ENCODE peak calls at places on chromosomes 12 and 14, in ten cellular contexts. O, S, G, T, B, Y, H, D, Z and P are unnamed samples.

GRCh38 chr14:53411110-53411509 is 258.0 kb upstream of the DDHD1 start:
- DNase-seq in O (no peak), S (no peak), G (peak; percentile 94), T (no peak), B (no peak), Y (no peak), H (no peak), D (no peak), Z (no peak), P (no peak)

GRCh38 chr12:103050273-103050672 is 92.8 kb downstream of the ASCL1 start:
- DNase-seq in O (no peak), S (no peak), G (no peak), T (no peak), B (no peak), Y (no peak), H (no peak), D (no peak), Z (no peak), P (no peak)

GRCh38 chr14:95220663-95221231 is 63.4 kb upstream of the DICER1 start:
- DNase-seq in O (no peak), S (no peak), G (peak; percentile 87), T (no peak), B (no peak), Y (no peak), H (no peak), D (no peak), Z (no peak), P (no peak)

GRCh38 chr12:103278329-103278728 is 217.4 kb downstream of the C12orf42 start:
- DNase-seq in O (no peak), S (no peak), G (no peak), T (no peak), B (no peak), Y (no peak), H (no peak), D (no peak), Z (no peak), P (no peak)

GRCh38 chr12:122111070-122111750 is 32.7 kb downstream of the MLXIP start:
- DNase-seq in O (no peak), S (peak; percentile 69), G (no peak), T (no peak), B (no peak), Y (no peak), H (peak; percentile 83), D (no peak), Z (no peak), P (peak; percentile 71)

GRCh38 chr12:105167346-105167745 is 59.8 kb downstream of the WASHC4 start:
- DNase-seq in O (no peak), S (no peak), G (no peak), T (no peak), B (no peak), Y (no peak), H (no peak), D (no peak), Z (no peak), P (no peak)

GRCh38 chr14:65377576-65377975 is 35.0 kb upstream of the FUT8 start:
- DNase-seq in O (no peak), S (no peak), G (no peak), T (no peak), B (peak; percentile 27), Y (peak; percentile 36), H (no peak), D (no peak), Z (no peak), P (no peak)

GRCh38 chr14:64983439-64984310 is 3.0 kb upstream of the FNTB start:
- DNase-seq in O (peak; percentile 58), S (peak; percentile 43), G (peak; percentile 50), T (no peak), B (peak; percentile 50), Y (no peak), H (peak; percentile 51), D (no peak), Z (no peak), P (peak; percentile 33)

GRCh38 chr12:104651812-104652211 is 195.1 kb downstream of the CHST11 start:
- DNase-seq in O (no peak), S (no peak), G (no peak), T (no peak), B (no peak), Y (no peak), H (no peak), D (no peak), Z (no peak), P (no peak)

GRCh38 chr14:42222924-42223471 is 616.3 kb downstream of the LRFN5 start:
- DNase-seq in O (no peak), S (no peak), G (peak; percentile 82), T (no peak), B (no peak), Y (no peak), H (no peak), D (no peak), Z (no peak), P (peak; percentile 8)

GRCh38 chr14:76829016-76829365 is 2.8 kb downstream of the LRRC74A start:
- DNase-seq in O (no peak), S (no peak), G (no peak), T (no peak), B (peak; percentile 23), Y (no peak), H (no peak), D (peak; percentile 82), Z (no peak), P (no peak)

GRCh38 chr12:2019126-2019525 is 14.9 kb upstream of the DCP1B start:
- DNase-seq in O (no peak), S (no peak), G (no peak), T (no peak), B (no peak), Y (no peak), H (no peak), D (no peak), Z (no peak), P (no peak)

GRCh38 chr12:9925746-9926393 is 6.3 kb downstream of the CLEC2A start:
- DNase-seq in O (no peak), S (no peak), G (peak; percentile 23), T (peak; percentile 52), B (peak; percentile 17), Y (no peak), H (no peak), D (no peak), Z (no peak), P (no peak)

GRCh38 chr12:112837629-112838191 is 46.2 kb downstream of the RPH3A start:
- DNase-seq in O (no peak), S (no peak), G (peak; percentile 53), T (no peak), B (no peak), Y (no peak), H (no peak), D (no peak), Z (no peak), P (no peak)

GRCh38 chr12:112838731-112839130 is 47.2 kb downstream of the RPH3A start:
- DNase-seq in O (no peak), S (no peak), G (no peak), T (no peak), B (no peak), Y (no peak), H (no peak), D (no peak), Z (no peak), P (no peak)

GRCh38 chr12:112841240-112841639 is 49.7 kb downstream of the RPH3A start:
- DNase-seq in O (no peak), S (no peak), G (no peak), T (no peak), B (no peak), Y (no peak), H (no peak), D (no peak), Z (no peak), P (no peak)

GRCh38 chr12:112841891-112842290 is 50.3 kb downstream of the RPH3A start:
- DNase-seq in O (no peak), S (no peak), G (peak; percentile 32), T (no peak), B (no peak), Y (no peak), H (no peak), D (no peak), Z (no peak), P (no peak)

GRCh38 chr12:112839386-112839972 is 47.9 kb downstream of the RPH3A start:
- DNase-seq in O (no peak), S (no peak), G (peak; percentile 87), T (no peak), B (no peak), Y (no peak), H (no peak), D (no peak), Z (no peak), P (no peak)
- H3K27ac ChIP-seq in O (no peak overlapping the region), S (no peak overlapping the region), G (no peak overlapping the region), T (no peak overlapping the region), B (no peak overlapping the region), Y (no peak overlapping the region), H (no peak overlapping the region), D (no peak overlapping the region), Z (no peak overlapping the region), P (no peak overlapping the region)

DNA sequence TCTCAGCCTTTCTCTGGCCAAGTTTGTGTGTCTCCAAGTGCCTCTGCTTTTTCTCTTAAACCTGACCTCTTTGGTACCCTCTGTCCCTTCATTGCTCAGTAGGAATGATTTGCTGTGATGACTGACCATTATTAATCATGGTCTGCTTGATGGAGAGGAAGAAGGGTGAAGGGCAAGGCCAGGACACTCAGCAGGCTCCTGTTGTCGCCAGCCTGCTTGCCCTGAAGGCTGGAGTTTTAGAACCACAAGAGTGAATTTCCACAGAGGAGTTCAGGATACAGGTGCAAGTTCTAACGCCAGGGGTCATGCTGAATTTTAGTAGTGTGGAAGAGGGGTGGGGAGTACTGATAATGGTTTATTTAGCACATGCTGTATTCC is 2.8 kb upstream of the ITGA5 start:
- DNase-seq in O (no peak), S (no peak), G (no peak), T (no peak), B (no peak), Y (no peak), H (no peak), D (no peak), Z (no peak), P (no peak)
- H3K27ac ChIP-seq in O (no peak overlapping the region), S (peak overlapping the region; percentile 90), G (no peak overlapping the region), T (no peak overlapping the region), B (no peak overlapping the region), Y (peak overlapping the region; percentile 94), H (peak overlapping the region; percentile 68), D (peak overlapping the region; percentile 98), Z (peak overlapping the region; percentile 46), P (peak overlapping the region; percentile 92)

DNA sequence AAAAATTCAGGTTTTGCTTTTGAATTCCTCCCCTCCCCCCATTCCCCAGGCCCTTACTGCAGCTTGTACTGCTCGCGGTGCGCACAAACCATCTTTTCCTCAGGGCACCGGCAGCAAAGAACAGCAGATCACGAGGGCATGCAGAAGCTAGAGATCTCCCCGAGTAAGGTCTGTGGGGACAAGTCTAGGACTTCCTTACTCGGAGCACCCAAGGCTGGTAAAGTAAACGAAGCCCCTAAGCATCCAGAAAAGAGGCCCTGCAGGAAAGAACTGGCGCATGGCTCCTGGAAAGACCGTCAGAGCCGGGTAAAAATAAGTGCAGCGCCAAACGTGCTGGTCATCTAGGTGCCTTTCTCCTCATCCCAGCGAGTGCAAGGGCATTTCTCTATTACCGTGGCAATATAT is 709 bp downstream of the LDHB start:
- DNase-seq in O (peak; percentile 61), S (peak; percentile 35), G (peak; percentile 50), T (no peak), B (peak; percentile 51), Y (no peak), H (peak; percentile 65), D (no peak), Z (no peak), P (peak; percentile 42)
- H3K27ac ChIP-seq in O (peak overlapping the region; percentile 78), S (peak overlapping the region; percentile 76), G (peak overlapping the region; percentile 91), T (no peak overlapping the region), B (peak overlapping the region; percentile 42), Y (peak overlapping the region; percentile 77), H (peak overlapping the region; percentile 82), D (peak overlapping the region; percentile 98), Z (peak overlapping the region; percentile 77), P (peak overlapping the region; percentile 90)

GRCh38 chr12:112543666-112544185 is 125.0 kb downstream of the PTPN11 start:
- DNase-seq in O (no peak), S (no peak), G (no peak), T (no peak), B (no peak), Y (no peak), H (no peak), D (no peak), Z (no peak), P (no peak)
- H3K27ac ChIP-seq in O (no peak overlapping the region), S (no peak overlapping the region), G (no peak overlapping the region), T (no peak overlapping the region), B (no peak overlapping the region), Y (no peak overlapping the region), H (no peak overlapping the region), D (no peak overlapping the region), Z (no peak overlapping the region), P (no peak overlapping the region)